ENCODE peak calls at places on chromosomes 12 and 14, in five cellular contexts. W is fibroblast of lung; H is SK-N-SH; S is right lobe of liver; G is CD8-positive, alpha-beta T cell. B is an unnamed sample.

GRCh38 chr14:96634481-96634880 is 132.3 kb downstream of the PAPOLA start:
- DNase-seq in W (no peak), H (no peak), S (no peak), G (peak; percentile 19), B (no peak)

GRCh38 chr14:52961060-52961639 is 10.3 kb upstream of the FERMT2 start:
- DNase-seq in W (peak; percentile 55), H (peak; percentile 63), S (peak; percentile 57), G (peak; percentile 72), B (no peak)

GRCh38 chr14:51821822-51822221 is 38.6 kb upstream of the GNG2 start:
- DNase-seq in W (peak; percentile 23), H (no peak), S (no peak), G (no peak), B (peak; percentile 62)

GRCh38 chr14:38125484-38125912 is 82.2 kb upstream of the SSTR1 start:
- DNase-seq in W (no peak), H (no peak), S (peak; percentile 45), G (peak; percentile 50), B (no peak)

GRCh38 chr12:24049101-24049500 is 99.6 kb upstream of the SOX5 start:
- DNase-seq in W (no peak), H (no peak), S (no peak), G (no peak), B (no peak)

GRCh38 chr12:116458492-116458891 is 100.7 kb upstream of the MAP1LC3B2 start:
- DNase-seq in W (no peak), H (no peak), S (no peak), G (no peak), B (no peak)

GRCh38 chr14:73712071-73712506 is 2.1 kb downstream of the PNMA1 start:
- DNase-seq in W (peak; percentile 12), H (no peak), S (no peak), G (no peak), B (no peak)

GRCh38 chr12:53380797-53381738 is 1.1 kb downstream of the SP1 start:
- DNase-seq in W (peak; percentile 47), H (no peak), S (no peak), G (no peak), B (no peak)

GRCh38 chr14:69004731-69005431 is 25.8 kb upstream of the ACTN1 start:
- DNase-seq in W (peak; percentile 66), H (no peak), S (no peak), G (no peak), B (no peak)

GRCh38 chr14:68981539-68981976 is 2.5 kb upstream of the ACTN1 start:
- DNase-seq in W (peak; percentile 92), H (no peak), S (no peak), G (no peak), B (no peak)

GRCh38 chr14:52351561-52352491 is 37.7 kb downstream of the PTGER2 start:
- DNase-seq in W (peak; percentile 76), H (no peak), S (no peak), G (no peak), B (peak; percentile 80)

GRCh38 chr14:50318031-50318626 is 6.0 kb downstream of the DMAC2L start:
- DNase-seq in W (peak; percentile 38), H (peak; percentile 47), S (no peak), G (no peak), B (no peak)

GRCh38 chr14:100147181-100147631 is 12.2 kb downstream of the DEGS2 start:
- DNase-seq in W (no peak), H (peak; percentile 26), S (no peak), G (peak; percentile 84), B (no peak)

GRCh38 chr14:68808696-68809095 is 15.8 kb upstream of the ZFP36L1 start:
- DNase-seq in W (no peak), H (peak; percentile 17), S (no peak), G (no peak), B (no peak)

GRCh38 chr14:49449749-49450148 is 136.4 kb downstream of the RPS29 start:
- DNase-seq in W (no peak), H (no peak), S (no peak), G (no peak), B (no peak)

GRCh38 chr14:105257464-105257863 is 9.1 kb downstream of the BTBD6 start:
- DNase-seq in W (no peak), H (no peak), S (no peak), G (no peak), B (no peak)

GRCh38 chr14:52950898-52951729 is at the start of gene FERMT2:
- DNase-seq in W (peak; percentile 84), H (peak; percentile 98), S (peak; percentile 92), G (no peak), B (no peak)

DNA sequence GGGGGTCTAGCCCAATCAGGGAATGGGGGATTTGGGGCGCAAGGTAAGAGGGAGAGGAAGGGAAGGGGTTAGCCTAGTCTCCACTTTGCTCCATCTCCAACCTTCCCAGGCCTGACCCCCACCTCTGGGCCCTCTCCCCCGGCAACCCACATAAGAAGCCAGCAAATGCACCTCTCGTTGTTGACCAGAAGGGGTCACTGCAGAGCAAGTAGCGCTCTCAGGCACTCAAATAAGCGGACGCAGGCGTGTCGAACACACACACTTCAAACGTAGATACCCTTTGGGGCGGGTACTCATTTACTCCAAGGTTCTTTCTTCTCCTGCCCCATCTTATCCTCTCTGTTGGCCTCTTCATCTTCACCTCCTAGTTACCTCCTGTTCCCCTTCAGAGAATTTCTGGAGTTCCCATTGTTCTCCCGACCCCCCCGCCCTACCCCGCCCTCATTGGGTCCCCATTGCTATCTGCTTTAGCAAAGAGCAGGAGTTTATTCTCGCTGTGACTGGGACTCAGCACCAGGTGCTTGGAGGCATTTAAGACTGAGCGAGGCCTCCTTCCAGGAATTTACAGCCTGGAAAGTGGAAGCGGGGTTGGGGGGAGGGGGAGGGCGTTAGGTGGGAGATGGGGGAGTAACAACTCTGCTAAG is 1.5 kb upstream of the SRRM4 start:
- DNase-seq in W (peak; percentile 17), H (peak; percentile 73), S (peak; percentile 58), G (no peak), B (no peak)
- H3K27me3 ChIP-seq in W (no peaks in the 10 kb centered on the region), H (no peaks in the 10 kb centered on the region), S (peaks cover 9% of the 10 kb centered on the region), G (no peaks in the 10 kb centered on the region), B (no peaks in the 10 kb centered on the region)

GRCh38 chr14:35534130-35534883 is at the start of gene INSM2:
- DNase-seq in W (no peak), H (no peak), S (no peak), G (no peak), B (no peak)

GRCh38 chr14:35532783-35533356 is 1.1 kb upstream of the INSM2 start:
- DNase-seq in W (no peak), H (no peak), S (no peak), G (no peak), B (no peak)

GRCh38 chr14:35533357-35534129 is 421 bp upstream of the INSM2 start:
- DNase-seq in W (peak; percentile 45), H (peak; percentile 96), S (peak; percentile 60), G (peak; percentile 53), B (no peak)

GRCh38 chr14:35534884-35535793 is 1.2 kb downstream of the INSM2 start:
- DNase-seq in W (peak; percentile 61), H (peak; percentile 52), S (peak; percentile 77), G (peak; percentile 69), B (no peak)

DNA sequence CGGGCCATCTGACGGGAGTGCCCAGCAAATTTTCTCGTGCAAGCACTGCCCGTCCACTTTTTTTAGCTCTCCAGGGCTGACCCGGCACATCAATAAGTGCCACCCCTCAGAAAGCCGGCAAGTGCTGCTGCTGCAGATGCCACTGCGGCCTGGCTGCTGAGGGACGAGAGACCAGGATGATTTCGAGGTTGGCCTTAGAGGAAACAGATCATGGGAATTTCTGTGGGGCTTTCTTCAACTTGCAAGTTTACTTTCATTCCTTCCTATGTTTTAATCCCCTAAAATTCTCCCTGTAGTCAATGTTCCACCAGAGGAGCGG is 1.8 kb downstream of the INSM2 start:
- DNase-seq in W (no peak), H (no peak), S (no peak), G (no peak), B (no peak)
- H3K4me3 ChIP-seq in W (no peak overlapping the region), H (peak overlapping the region; percentile 75), S (no peak overlapping the region), G (no peak overlapping the region), B (no peak overlapping the region)

GRCh38 chr12:133080619-133081407 is at the start of gene ZNF140:
- DNase-seq in W (peak; percentile 98), H (peak; percentile 87), S (peak; percentile 97), G (peak; percentile 95), B (peak; percentile 82)
- TF ChIP-seq CTCF in W (peak; percentile 23), H (no peak), S (peak; percentile 21), G (peak; percentile 33), B (peak; percentile 25)

GRCh38 chr12:49950310-49951251 is at the start of gene AQP2:
- DNase-seq in W (no peak), H (peak; percentile 64), S (no peak), G (no peak), B (no peak)

GRCh38 chr12:49949866-49950265 is 671 bp upstream of the AQP2 start:
- DNase-seq in W (no peak), H (no peak), S (no peak), G (no peak), B (no peak)

GRCh38 chr12:49947593-49948226 is 2.8 kb upstream of the AQP2 start:
- DNase-seq in W (no peak), H (no peak), S (no peak), G (no peak), B (no peak)

GRCh38 chr12:49951411-49952105 is 1.0 kb downstream of the AQP2 start:
- DNase-seq in W (no peak), H (no peak), S (no peak), G (no peak), B (no peak)

GRCh38 chr12:49949124-49949845 is 1.3 kb upstream of the AQP2 start:
- DNase-seq in W (no peak), H (no peak), S (no peak), G (no peak), B (no peak)
- H3K27me3 ChIP-seq in W (peaks cover 31% of the 10 kb centered on the region), H (no peaks in the 10 kb centered on the region), S (no peaks in the 10 kb centered on the region), G (peaks cover 5% of the 10 kb centered on the region), B (peaks cover 10% of the 10 kb centered on the region)

GRCh38 chr14:102320671-102321455 is 1.3 kb downstream of the ZNF839 start:
- DNase-seq in W (no peak), H (no peak), S (no peak), G (no peak), B (no peak)
- H3K4me3 ChIP-seq in W (peak overlapping the region; percentile 67), H (peak overlapping the region; percentile 80), S (no peak overlapping the region), G (peak overlapping the region; percentile 71), B (peak overlapping the region; percentile 65)

GRCh38 chr14:42111355-42111754 is 504.7 kb downstream of the LRFN5 start:
- DNase-seq in W (no peak), H (no peak), S (no peak), G (no peak), B (no peak)

GRCh38 chr14:42112108-42112507 is 505.4 kb downstream of the LRFN5 start:
- DNase-seq in W (peak; percentile 57), H (no peak), S (no peak), G (no peak), B (no peak)

GRCh38 chr14:42113358-42114070 is 506.8 kb downstream of the LRFN5 start:
- DNase-seq in W (no peak), H (no peak), S (no peak), G (no peak), B (no peak)

GRCh38 chr14:42110167-42110566 is 503.5 kb downstream of the LRFN5 start:
- DNase-seq in W (peak; percentile 41), H (peak; percentile 1), S (no peak), G (no peak), B (no peak)
- TF ChIP-seq CTCF in W (peak; percentile 75), H (peak; percentile 57), S (no peak), G (no peak), B (peak; percentile 69)

DNA sequence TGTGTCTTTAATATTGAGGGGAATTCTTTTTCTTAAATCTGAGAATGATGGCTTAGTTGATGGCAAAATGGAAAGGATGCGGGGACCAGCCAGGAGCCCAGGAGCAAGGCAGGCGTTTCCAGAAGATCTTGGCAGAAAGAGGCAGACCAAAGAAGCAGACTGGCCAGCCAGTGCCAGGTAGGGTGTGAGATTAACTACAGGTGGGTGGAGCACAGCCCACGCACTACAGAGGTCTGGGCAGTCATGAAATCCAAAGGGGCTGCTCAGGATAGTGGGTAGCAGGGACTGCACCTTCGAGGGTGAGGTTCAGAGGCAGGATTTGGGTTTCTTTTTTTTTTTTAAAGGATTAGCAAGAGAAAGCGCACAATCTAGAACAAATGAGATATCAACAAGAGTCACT is 17.7 kb upstream of the PCNX1 start:
- DNase-seq in W (no peak), H (no peak), S (no peak), G (no peak), B (no peak)
- H3K27me3 ChIP-seq in W (no peaks in the 10 kb centered on the region), H (no peaks in the 10 kb centered on the region), S (no peaks in the 10 kb centered on the region), G (no peaks in the 10 kb centered on the region), B (no peaks in the 10 kb centered on the region)

B was measured in BJ.